ENCODE peak calls at places on chromosomes 6 and 20, in eight cellular contexts. L is GM23248, K is neural progenitor cell, I is GM23338, U is HepG2, D is fibroblast of lung, X is A673, G is PC-3. E is an unnamed sample.

GRCh38 chr20:460180-460579 is 2.2 kb downstream of the TBC1D20 start:
- DNase-seq in I (no peak), D (no peak), X (no peak), K (no peak), U (peak), L (no peak), G (no peak), E (no peak)

GRCh38 chr6:6826961-6827360 is 238.4 kb downstream of the LY86 start:
- DNase-seq in G (no peak), I (no peak), K (no peak), D (no peak), X (no peak), L (no peak), U (no peak), E (no peak)

GRCh38 chr6:122222761-122223160 is 176.7 kb upstream of the HSF2 start:
- DNase-seq in L (no peak), X (no peak), D (peak), K (no peak), I (no peak), U (no peak), G (no peak), E (no peak)

GRCh38 chr6:36997811-36998722 is 7.4 kb upstream of the FGD2 start:
- DNase-seq in U (no peak), G (no peak), K (peak), D (no peak), X (no peak), I (no peak), L (no peak), E (no peak)

GRCh38 chr6:34745277-34746103 is 11.8 kb upstream of the SNRPC start:
- DNase-seq in G (peak), X (no peak), K (no peak), U (peak), L (peak), I (no peak), D (no peak), E (peak)

GRCh38 chr20:58891686-58892125 is 39.2 kb downstream of the GNAS start:
- DNase-seq in K (peak), L (peak), I (peak), X (peak), D (peak), U (no peak), G (peak), E (peak)

GRCh38 chr6:91782789-91783188 is 1195.9 kb upstream of the MAP3K7 start:
- DNase-seq in D (no peak), I (no peak), G (no peak), L (no peak), X (peak), K (peak), U (no peak), E (no peak)

GRCh38 chr20:5282561-5282960 is 34.2 kb downstream of the PROKR2 start:
- DNase-seq in U (no peak), G (no peak), K (no peak), L (no peak), X (no peak), I (no peak), D (no peak), E (no peak)

GRCh38 chr6:166598441-166599138 is 12.1 kb upstream of the RAMACL start:
- DNase-seq in L (peak), G (no peak), U (no peak), K (no peak), I (no peak), D (peak), X (no peak), E (peak)

GRCh38 chr20:32224463-32224862 is 16.8 kb downstream of the POFUT1 start:
- DNase-seq in G (no peak), K (no peak), U (no peak), I (no peak), X (no peak), L (no peak), D (no peak), E (peak)

GRCh38 chr6:26053929-26054658 is 33.1 kb upstream of the HFE start:
- DNase-seq in D (peak), K (no peak), L (peak), U (no peak), I (no peak), G (peak), X (peak), E (no peak)

GRCh38 chr20:37263686-37264085 is 2.1 kb upstream of the GHRH start:
- DNase-seq in G (no peak), D (no peak), K (no peak), U (no peak), I (no peak), X (no peak), L (no peak), E (no peak)

GRCh38 chr20:3239026-3239866 is at the start of gene SLC4A11:
- DNase-seq in X (peak), D (peak), G (peak), L (peak), U (peak), I (peak), K (peak), E (peak)

GRCh38 chr6:149454405-149454848 is 30.4 kb downstream of the ZC3H12D start:
- DNase-seq in I (no peak), U (no peak), G (peak), K (no peak), X (peak), D (peak), L (peak), E (peak)

GRCh38 chr6:106973841-106974336 is 640 bp downstream of the CD24 start:
- DNase-seq in K (peak), X (no peak), U (no peak), L (peak), G (peak), D (no peak), I (peak), E (peak)

GRCh38 chr6:36912583-36912982 is 26.8 kb downstream of the C6orf89 start:
- DNase-seq in G (peak), K (no peak), L (peak), I (no peak), D (peak), U (no peak), X (no peak), E (peak)

GRCh38 chr6:116624036-116624805 is 7.9 kb downstream of the RSPH4A start:
- DNase-seq in X (no peak), D (no peak), L (peak), U (peak), K (no peak), I (no peak), G (peak), E (peak)

GRCh38 chr20:37627060-37627766 is 66.6 kb upstream of the CTNNBL1 start:
- DNase-seq in K (peak), X (peak), I (peak), G (peak), L (peak), D (peak), U (peak), E (peak)

GRCh38 chr20:5215592-5216304 is 88.9 kb downstream of the CDS2 start:
- DNase-seq in K (no peak), I (no peak), X (peak), L (peak), U (no peak), D (peak), G (no peak), E (no peak)

GRCh38 chr6:15504040-15504491 is 158.8 kb downstream of the DTNBP1 start:
- DNase-seq in X (peak), L (peak), D (peak), I (no peak), G (no peak), U (no peak), K (peak), E (no peak)

GRCh38 chr6:14059791-14060436 is 57.7 kb upstream of the CD83 start:
- DNase-seq in U (no peak), L (no peak), D (peak), X (no peak), I (no peak), G (peak), K (no peak), E (no peak)

GRCh38 chr6:25006565-25007001 is 70.8 kb upstream of the RIPOR2 start:
- DNase-seq in U (no peak), X (no peak), I (no peak), D (peak), L (peak), K (no peak), G (peak), E (peak)

GRCh38 chr6:116210750-116211425 is 43.0 kb downstream of the TSPYL4 start:
- DNase-seq in D (no peak), K (no peak), L (peak), X (no peak), I (no peak), U (no peak), G (peak), E (no peak)

GRCh38 chr6:120587381-120587780 is 746.9 kb downstream of the TBC1D32 start:
- DNase-seq in I (no peak), L (no peak), D (no peak), X (no peak), K (no peak), U (no peak), G (no peak), E (no peak)

GRCh38 chr6:95905132-95905531 is 110.6 kb upstream of the FUT9 start:
- DNase-seq in I (no peak), D (no peak), K (no peak), G (no peak), X (no peak), L (no peak), U (no peak), E (no peak)

GRCh38 chr6:43748765-43749164 is 21.2 kb upstream of the VEGFA start:
- DNase-seq in I (no peak), U (no peak), D (no peak), L (no peak), G (no peak), X (no peak), K (no peak), E (no peak)

GRCh38 chr20:38113401-38114325 is 51.4 kb downstream of the TGM2 start:
- DNase-seq in U (peak), L (no peak), K (peak), I (peak), X (peak), D (peak), G (peak), E (peak)

GRCh38 chr6:134437376-134437775 is 119.5 kb upstream of the SGK1 start:
- DNase-seq in D (peak), U (no peak), I (no peak), L (peak), X (peak), G (peak), K (no peak), E (no peak)

GRCh38 chr6:138541793-138542481 is 42.6 kb upstream of the NHSL1 start:
- DNase-seq in K (no peak), G (no peak), U (no peak), D (no peak), L (peak), X (peak), I (no peak), E (no peak)

GRCh38 chr6:42441661-42442081 is 10.1 kb downstream of the TRERF1 start:
- DNase-seq in I (peak), D (peak), K (peak), U (no peak), L (no peak), G (no peak), X (no peak), E (peak)

GRCh38 chr6:32972353-32973143 is 4.2 kb downstream of the BRD2 start:
- DNase-seq in K (peak), U (no peak), D (no peak), I (peak), X (no peak), G (no peak), L (peak), E (peak)

GRCh38 chr6:6588064-6588923 is at the start of gene LY86:
- DNase-seq in I (peak), L (no peak), G (no peak), U (no peak), X (no peak), D (no peak), K (no peak), E (peak)

GRCh38 chr6:155418017-155418749 is 37.5 kb downstream of the NOX3 start:
- DNase-seq in I (peak), U (no peak), X (peak), D (peak), G (no peak), L (peak), K (peak), E (no peak)

GRCh38 chr6:33837971-33838665 is 34.3 kb upstream of the MLN start:
- DNase-seq in K (peak), U (no peak), L (peak), I (peak), G (no peak), X (no peak), D (peak), E (peak)

GRCh38 chr6:119858901-119859300 is 509.3 kb upstream of the MAN1A1 start:
- DNase-seq in D (peak), U (no peak), I (no peak), G (peak), L (peak), X (no peak), K (no peak), E (no peak)

GRCh38 chr6:4603291-4603690 is 172.9 kb upstream of the CDYL start:
- DNase-seq in D (peak), U (no peak), K (no peak), X (no peak), I (no peak), L (peak), G (peak), E (peak)

GRCh38 chr6:96124778-96125177 is 109.0 kb downstream of the FUT9 start:
- DNase-seq in U (no peak), L (no peak), X (no peak), K (no peak), I (no peak), G (no peak), D (no peak), E (no peak)

DNA sequence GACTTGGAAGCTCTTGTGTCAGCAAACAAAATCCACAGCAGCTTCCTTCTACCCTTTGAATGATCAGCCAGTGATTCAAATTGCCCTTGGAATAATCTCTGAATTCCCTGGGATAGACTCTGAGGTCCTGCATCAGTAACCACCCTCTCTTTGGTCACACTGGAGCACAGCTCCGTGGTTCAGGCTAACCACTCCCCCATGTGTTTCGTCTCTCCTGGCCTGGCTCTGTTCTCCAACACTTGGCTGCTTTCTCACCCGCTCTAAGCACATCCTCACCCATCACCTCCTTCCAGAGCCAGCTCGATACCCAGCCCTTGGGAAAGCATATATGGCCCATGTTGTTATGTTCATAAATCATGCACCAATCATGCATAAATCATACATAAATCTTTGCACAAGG is 93.7 kb downstream of the PLEKHG1 start:
- DNase-seq in X (no peak), G (no peak), U (no peak), D (no peak), L (no peak), K (no peak), I (no peak), E (no peak)
- H3K27ac ChIP-seq in X (no peak), G (no peak), U (no peak), D (no peak), L (no peak), K (no peak), I (no peak), E (no peak)

GRCh38 chr6:7903673-7904072 is 6.9 kb downstream of the TXNDC5 start:
- DNase-seq in D (no peak), U (no peak), X (no peak), I (no peak), K (no peak), L (no peak), G (no peak), E (no peak)

GRCh38 chr6:7906741-7907140 is 3.8 kb downstream of the TXNDC5 start:
- DNase-seq in L (no peak), G (no peak), K (no peak), I (no peak), X (no peak), D (no peak), U (no peak), E (no peak)

GRCh38 chr6:7904654-7905319 is 5.8 kb downstream of the TXNDC5 start:
- DNase-seq in I (no peak), U (no peak), L (no peak), G (no peak), K (no peak), D (no peak), X (no peak), E (no peak)

GRCh38 chr6:7907159-7907558 is 3.4 kb downstream of the TXNDC5 start:
- DNase-seq in D (no peak), I (no peak), L (no peak), G (no peak), K (no peak), X (no peak), U (no peak), E (no peak)

GRCh38 chr6:7905416-7905815 is 5.2 kb downstream of the TXNDC5 start:
- DNase-seq in I (no peak), K (no peak), L (peak), D (peak), G (no peak), U (no peak), X (no peak), E (no peak)
- H3K4me3 ChIP-seq in I (no peak), K (no peak), L (no peak), D (no peak), G (no peak), U (no peak), X (no peak), E (no peak)

GRCh38 chr6:146985111-146985510 is 219.1 kb upstream of the STXBP5 start:
- DNase-seq in D (peak), L (peak), K (peak), G (peak), U (peak), I (peak), X (no peak), E (peak)

GRCh38 chr6:146984251-146984924 is 219.8 kb upstream of the STXBP5 start:
- DNase-seq in X (no peak), G (no peak), D (peak), K (no peak), U (peak), I (peak), L (peak), E (no peak)

GRCh38 chr6:146981981-146982380 is 222.2 kb upstream of the STXBP5 start:
- DNase-seq in K (no peak), I (no peak), U (peak), D (no peak), X (no peak), G (no peak), L (no peak), E (no peak)

GRCh38 chr6:146985966-146986365 is 218.3 kb upstream of the STXBP5 start:
- DNase-seq in U (no peak), L (no peak), X (no peak), I (no peak), G (no peak), D (no peak), K (no peak), E (no peak)

GRCh38 chr6:146980900-146981329 is 223.3 kb upstream of the STXBP5 start:
- DNase-seq in X (no peak), K (no peak), U (peak), G (no peak), L (no peak), D (no peak), I (no peak), E (no peak)
- TF ChIP-seq EZH2 in X (no peak), K (no peak), U (no peak), G (no peak), L (no peak), D (no peak), I (no peak), E (no peak)

GRCh38 chr20:33789109-33789857 is 21.9 kb upstream of the CHMP4B start:
- DNase-seq in I (no peak), D (peak), G (peak), K (no peak), X (no peak), U (peak), L (peak), E (peak)
- H3K27ac ChIP-seq in I (no peak), D (no peak), G (peak), K (no peak), X (no peak), U (no peak), L (peak), E (peak)